ENCODE peak calls at places on chromosomes 4 and X, in five cellular contexts. I, Q, C, T and B are unnamed samples.
A peak's percentile ranks its signal among the peaks of the same experiment; 100 is the strongest.

GRCh38 chrX:53795583-53795982 is 109.1 kb upstream of the HUWE1 start:
- DNase-seq in I (no peak), Q (no peak), C (no peak), T (no peak), B (no peak)

GRCh38 chr4:94412019-94413017 is 39.4 kb upstream of the PDLIM5 start:
- DNase-seq in I (no peak), Q (no peak), C (no peak), T (peak; percentile 71), B (no peak)

GRCh38 chr4:110793381-110793801 is 170.5 kb upstream of the PITX2 start:
- DNase-seq in I (no peak), Q (no peak), C (no peak), T (no peak), B (no peak)

GRCh38 chr4:2141762-2142520 is 82.8 kb downstream of the NAT8L start:
- DNase-seq in I (no peak), Q (peak; percentile 34), C (no peak), T (peak; percentile 12), B (no peak)

GRCh38 chr4:184684491-184685189 is 35.1 kb downstream of the PRIMPOL start:
- DNase-seq in I (no peak), Q (no peak), C (no peak), T (no peak), B (no peak)

GRCh38 chr4:38565271-38566199 is 98.5 kb upstream of the KLF3 start:
- DNase-seq in I (no peak), Q (no peak), C (no peak), T (peak; percentile 57), B (no peak)

GRCh38 chr4:86957214-86957613 is 22.4 kb downstream of the AFF1 start:
- DNase-seq in I (no peak), Q (no peak), C (no peak), T (peak; percentile 71), B (no peak)

GRCh38 chr4:129064717-129065116 is 28.6 kb downstream of the SCLT1 start:
- DNase-seq in I (no peak), Q (no peak), C (no peak), T (peak; percentile 81), B (no peak)

GRCh38 chr4:143335979-143336827 is 473 bp upstream of the GAB1 start:
- DNase-seq in I (peak; percentile 94), Q (peak; percentile 91), C (peak; percentile 54), T (peak; percentile 94), B (peak; percentile 97)

GRCh38 chr4:4423706-4424498 is 37.0 kb downstream of the NSG1 start:
- DNase-seq in I (no peak), Q (no peak), C (no peak), T (no peak), B (peak; percentile 66)

GRCh38 chr4:182113774-182114173 is 129.4 kb upstream of the TENM3 start:
- DNase-seq in I (no peak), Q (no peak), C (no peak), T (no peak), B (no peak)

GRCh38 chr4:113614414-113614813 is 147.1 kb downstream of the CAMK2D start:
- DNase-seq in I (no peak), Q (no peak), C (no peak), T (no peak), B (no peak)

GRCh38 chrX:27336466-27337091 is 126.6 kb downstream of the PPP4R3C start:
- DNase-seq in I (peak; percentile 12), Q (peak; percentile 55), C (peak; percentile 16), T (peak; percentile 10), B (no peak)

GRCh38 chrX:139538907-139539593 is 8.5 kb downstream of the F9 start:
- DNase-seq in I (no peak), Q (no peak), C (no peak), T (peak; percentile 0), B (no peak)

GRCh38 chr4:174252412-174252811 is 31.1 kb downstream of the FBXO8 start:
- DNase-seq in I (no peak), Q (no peak), C (no peak), T (no peak), B (no peak)

GRCh38 chr4:1405636-1406415 is 416 bp downstream of the NKX1-1 start:
- DNase-seq in I (no peak), Q (peak; percentile 12), C (no peak), T (no peak), B (no peak)

GRCh38 chr4:79864470-79865190 is 208.4 kb downstream of the ANTXR2 start:
- DNase-seq in I (no peak), Q (no peak), C (no peak), T (no peak), B (no peak)

GRCh38 chr4:27490315-27490714 is 629.7 kb downstream of the STIM2 start:
- DNase-seq in I (no peak), Q (no peak), C (no peak), T (no peak), B (no peak)

GRCh38 chr4:1895971-1896657 is 24.9 kb downstream of the NSD2 start:
- DNase-seq in I (no peak), Q (no peak), C (no peak), T (no peak), B (no peak)

GRCh38 chr4:3703677-3704521 is 62.3 kb upstream of the ADRA2C start:
- DNase-seq in I (no peak), Q (no peak), C (no peak), T (no peak), B (no peak)

GRCh38 chrX:65522739-65523372 is 11.7 kb downstream of the LAS1L start:
- DNase-seq in I (no peak), Q (no peak), C (no peak), T (peak; percentile 10), B (no peak)

DNA sequence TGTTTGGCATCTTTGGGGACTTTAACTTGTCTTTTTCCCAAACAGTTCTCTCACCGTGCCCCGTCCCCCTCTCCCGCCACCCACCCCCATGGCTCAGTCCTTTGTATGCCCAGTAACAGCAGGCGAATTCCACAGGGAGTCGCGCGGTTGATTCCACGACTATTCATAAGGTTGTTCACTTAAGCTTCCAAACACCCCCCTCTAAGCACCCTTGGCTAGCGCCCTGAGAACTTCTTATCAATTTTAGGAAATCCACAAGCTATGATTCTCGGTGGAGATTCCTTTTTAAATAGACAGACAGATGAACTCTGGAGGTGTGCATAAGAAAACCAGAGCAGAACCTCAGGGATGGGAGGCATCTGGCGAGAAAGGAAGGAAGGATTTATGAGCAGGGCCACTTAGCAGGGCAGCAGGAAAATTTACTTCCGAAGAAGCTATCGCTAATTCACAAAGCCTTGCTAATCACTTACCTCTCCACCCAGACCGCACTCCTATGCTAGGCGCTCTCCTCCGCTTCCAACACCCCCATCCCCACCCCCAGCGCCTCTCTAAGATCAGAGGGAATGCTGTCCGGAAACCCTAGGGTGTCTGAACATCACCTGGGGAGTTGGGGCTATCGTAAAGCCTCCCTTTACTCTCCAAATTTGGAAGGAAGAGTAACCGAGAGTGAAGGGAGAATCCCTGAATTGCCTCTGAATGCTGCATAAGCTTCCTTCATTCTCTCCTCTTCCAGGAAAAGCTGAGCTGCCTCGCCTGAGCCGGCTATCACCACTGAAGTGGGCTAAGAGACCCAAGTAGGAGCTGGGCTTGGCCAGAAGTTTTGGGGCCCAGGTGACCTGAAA is 1.7 kb downstream of the UNC5C start:
- DNase-seq in I (no peak), Q (peak; percentile 53), C (no peak), T (no peak), B (no peak)
- H3K4me3 ChIP-seq in I (peak overlapping the region; percentile 77), Q (peak overlapping the region; percentile 85), C (peak overlapping the region; percentile 47), T (peak overlapping the region; percentile 64), B (no peak overlapping the region)

GRCh38 chrX:106899276-106899675 is 3.9 kb downstream of the RIPPLY1 start:
- DNase-seq in I (no peak), Q (no peak), C (no peak), T (peak; percentile 17), B (no peak)

GRCh38 chrX:106894978-106895452 is 8.1 kb downstream of the RIPPLY1 start:
- DNase-seq in I (no peak), Q (no peak), C (no peak), T (peak; percentile 76), B (no peak)

GRCh38 chrX:106898462-106898861 is 4.7 kb downstream of the RIPPLY1 start:
- DNase-seq in I (peak; percentile 40), Q (peak; percentile 18), C (no peak), T (peak; percentile 58), B (no peak)

GRCh38 chrX:106899841-106900240 is 3.3 kb downstream of the RIPPLY1 start:
- DNase-seq in I (no peak), Q (no peak), C (no peak), T (no peak), B (no peak)

DNA sequence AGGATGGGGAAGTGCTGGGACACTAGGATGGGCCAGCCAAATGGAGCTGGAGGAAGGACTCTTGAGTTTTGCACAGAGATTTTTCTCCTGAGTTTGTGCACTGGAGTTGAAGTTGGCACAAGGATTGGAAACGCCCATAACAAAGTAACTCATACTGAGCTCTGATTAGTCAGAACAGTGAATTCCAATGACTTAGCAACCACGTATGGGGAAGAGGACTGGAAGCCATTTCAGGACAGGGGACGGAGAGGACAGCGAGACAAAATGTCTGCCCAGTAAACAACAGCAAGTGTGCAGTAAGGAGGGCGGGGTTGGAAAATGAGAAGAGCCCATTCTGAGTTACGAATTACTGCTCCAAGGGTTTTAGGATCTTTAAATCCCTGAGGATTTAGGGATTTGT is 5.9 kb downstream of the RIPPLY1 start:
- DNase-seq in I (no peak), Q (no peak), C (no peak), T (peak; percentile 59), B (no peak)
- H3K4me3 ChIP-seq in I (no peak overlapping the region), Q (no peak overlapping the region), C (no peak overlapping the region), T (no peak overlapping the region), B (no peak overlapping the region)

GRCh38 chrX:118499295-118499694 is 3.7 kb downstream of the DOCK11 start:
- DNase-seq in I (no peak), Q (no peak), C (no peak), T (no peak), B (no peak)

GRCh38 chrX:118507766-118508165 is 12.2 kb downstream of the DOCK11 start:
- DNase-seq in I (no peak), Q (no peak), C (no peak), T (no peak), B (no peak)

GRCh38 chrX:118498755-118499154 is 3.1 kb downstream of the DOCK11 start:
- DNase-seq in I (no peak), Q (no peak), C (no peak), T (no peak), B (no peak)

GRCh38 chrX:118502121-118502794 is 6.6 kb downstream of the DOCK11 start:
- DNase-seq in I (no peak), Q (no peak), C (no peak), T (no peak), B (no peak)

DNA sequence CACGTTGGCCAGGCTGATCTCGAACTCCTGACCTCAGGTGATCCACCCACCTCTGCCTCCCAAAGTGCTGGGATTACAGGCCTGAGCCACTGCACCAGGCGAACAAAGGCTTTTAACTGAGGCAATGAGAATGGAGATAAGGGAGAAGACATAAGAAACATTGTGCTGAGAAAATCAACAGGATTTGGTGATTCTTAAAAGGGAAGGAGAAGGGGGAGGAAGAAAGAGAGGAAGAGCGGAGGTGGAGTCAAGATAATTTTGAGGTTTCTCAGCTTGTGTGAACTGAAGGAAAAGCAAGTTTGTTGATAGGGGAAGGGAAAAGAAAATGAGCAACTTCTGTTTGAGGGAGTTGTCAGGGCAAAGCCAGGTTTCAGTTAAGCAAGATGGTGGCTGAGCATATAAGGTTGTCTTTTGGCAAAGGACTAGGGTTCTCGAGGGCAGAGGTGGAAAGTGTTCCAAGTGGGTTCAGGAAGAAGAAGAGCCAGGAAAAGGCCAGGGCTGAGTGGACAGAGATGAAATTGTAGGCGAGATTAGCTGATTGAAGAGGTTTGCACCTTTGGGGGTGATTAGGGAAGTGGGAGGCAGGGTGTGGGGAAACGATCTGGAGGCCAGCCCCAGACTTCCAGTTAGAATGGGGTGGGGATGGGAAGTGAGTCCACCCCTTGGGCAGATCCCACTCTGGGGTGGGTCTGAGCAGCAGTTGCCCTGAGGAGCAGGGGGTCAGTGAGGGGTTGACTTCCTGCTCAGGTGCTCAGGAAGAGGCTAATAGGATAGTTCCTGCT is 7.8 kb downstream of the DOCK11 start:
- DNase-seq in I (no peak), Q (no peak), C (no peak), T (no peak), B (no peak)
- H3K4me3 ChIP-seq in I (no peak overlapping the region), Q (no peak overlapping the region), C (no peak overlapping the region), T (no peak overlapping the region), B (no peak overlapping the region)

GRCh38 chr4:169611157-169611556 is 1.2 kb downstream of the NEK1 start:
- DNase-seq in I (no peak), Q (no peak), C (no peak), T (peak; percentile 23), B (no peak)
- H3K4me3 ChIP-seq in I (no peak overlapping the region), Q (peak overlapping the region; percentile 94), C (no peak overlapping the region), T (peak overlapping the region; percentile 92), B (no peak overlapping the region)